ENCODE peak calls at places on chromosomes 3 and 15, in ten cellular contexts. U is mucosa of gallbladder, J is ELF-1, V is T-helper 2 cell, X is psoas muscle, W is C1 segment of cervical spinal cord, F is ovary, D is mesendoderm, P is endothelial cell, R is NCI-H345. K is an unnamed sample.

GRCh38 chr15:86608461-86608860 is 528.8 kb downstream of the AGBL1 start:
- DNase-seq in U (no peak), X (peak), V (no peak), W (peak), F (no peak), P (no peak), J (no peak), D (no peak), R (peak), K (no peak)

GRCh38 chr3:42229942-42230688 is 35.9 kb downstream of the CCK start:
- DNase-seq in D (peak), P (peak), U (no peak), F (no peak), W (no peak), R (peak), V (no peak), J (peak), X (no peak), K (no peak)

GRCh38 chr3:89184151-89184550 is 76.7 kb downstream of the EPHA3 start:
- DNase-seq in U (no peak), F (no peak), V (no peak), R (no peak), W (no peak), D (no peak), J (no peak), X (no peak), P (no peak), K (no peak)

GRCh38 chr3:33385423-33385822 is 54.8 kb downstream of the UBP1 start:
- DNase-seq in R (no peak), V (no peak), D (peak), W (no peak), P (no peak), J (no peak), U (no peak), F (no peak), X (no peak), K (no peak)

GRCh38 chr3:138249636-138250035 is 62.5 kb downstream of the ARMC8 start:
- DNase-seq in R (no peak), V (no peak), D (no peak), X (no peak), W (no peak), J (no peak), F (no peak), U (no peak), P (no peak), K (no peak)

GRCh38 chr15:69757186-69757585 is 304.6 kb downstream of the RPLP1 start:
- DNase-seq in P (no peak), X (no peak), F (no peak), D (no peak), V (no peak), R (no peak), U (no peak), J (no peak), W (no peak), K (no peak)

GRCh38 chr3:67239362-67239761 is 241.3 kb downstream of the KBTBD8 start:
- DNase-seq in X (no peak), R (no peak), W (no peak), D (no peak), U (no peak), J (no peak), F (no peak), V (no peak), P (no peak), K (no peak)

GRCh38 chr3:108818404-108818803 is 4.2 kb upstream of the TRAT1 start:
- DNase-seq in R (no peak), W (no peak), D (peak), U (peak), P (peak), V (no peak), X (no peak), F (no peak), J (peak), K (no peak)

GRCh38 chr3:151787626-151788025 is 26.3 kb upstream of the AADAC start:
- DNase-seq in F (no peak), V (no peak), W (no peak), P (no peak), R (no peak), D (no peak), J (no peak), X (no peak), U (no peak), K (no peak)

GRCh38 chr3:141412936-141413354 is 44.6 kb downstream of the ZBTB38 start:
- DNase-seq in R (no peak), X (peak), D (no peak), J (peak), P (no peak), U (peak), W (peak), V (no peak), F (peak), K (no peak)

GRCh38 chr15:70508561-70509281 is 254.6 kb downstream of the UACA start:
- DNase-seq in F (no peak), P (no peak), V (no peak), D (peak), R (no peak), J (peak), X (no peak), W (no peak), U (no peak), K (no peak)

GRCh38 chr3:125107861-125108567 is 52.2 kb upstream of the HEG1 start:
- DNase-seq in U (no peak), X (no peak), F (no peak), D (no peak), V (no peak), W (no peak), P (no peak), R (no peak), J (no peak), K (no peak)

GRCh38 chr15:93072440-93073394 is 16.3 kb downstream of the RGMA start:
- DNase-seq in D (peak), W (no peak), F (peak), V (no peak), J (peak), X (peak), P (peak), U (peak), R (peak), K (peak)

GRCh38 chr3:13261104-13261800 is 158.9 kb downstream of the NUP210 start:
- DNase-seq in P (no peak), X (no peak), W (no peak), V (no peak), F (no peak), U (no peak), J (no peak), D (no peak), R (no peak), K (no peak)

GRCh38 chr15:99324082-99324620 is 72.9 kb downstream of the LRRC28 start:
- DNase-seq in F (no peak), U (no peak), X (no peak), P (no peak), V (no peak), D (no peak), J (no peak), R (no peak), W (no peak), K (no peak)

GRCh38 chr15:58931985-58932384 is 1.5 kb downstream of the SLTM start:
- DNase-seq in X (no peak), J (no peak), F (no peak), R (no peak), D (no peak), W (no peak), U (peak), V (no peak), P (no peak), K (no peak)

GRCh38 chr15:78679089-78679511 is 38.1 kb upstream of the CHRNB4 start:
- DNase-seq in X (no peak), V (no peak), W (no peak), P (no peak), F (no peak), U (peak), D (no peak), R (no peak), J (no peak), K (no peak)

GRCh38 chr3:109411547-109411946 is 74.2 kb upstream of the DPPA4 start:
- DNase-seq in X (no peak), P (no peak), W (no peak), F (no peak), D (no peak), U (no peak), R (no peak), J (no peak), V (no peak), K (no peak)

GRCh38 chr3:192467230-192468186 is 259.8 kb downstream of the FGF12 start:
- DNase-seq in J (peak), R (peak), W (no peak), U (peak), P (peak), F (peak), D (peak), V (no peak), X (no peak), K (no peak)

GRCh38 chr3:36907911-36908646 is 36.8 kb downstream of the TRANK1 start:
- DNase-seq in W (no peak), U (peak), R (no peak), V (peak), D (no peak), F (peak), P (peak), X (no peak), J (no peak), K (no peak)

GRCh38 chr15:64224508-64224907 is 61.7 kb upstream of the PPIB start:
- DNase-seq in W (no peak), D (no peak), J (no peak), V (no peak), U (no peak), X (no peak), P (no peak), F (peak), R (peak), K (no peak)

GRCh38 chr3:72141264-72141663 is 356.3 kb upstream of the PROK2 start:
- DNase-seq in R (no peak), X (no peak), J (no peak), U (no peak), D (no peak), W (no peak), V (no peak), F (no peak), P (no peak), K (no peak)

GRCh38 chr3:43995078-43995928 is 246.4 kb upstream of the TOPAZ1 start:
- DNase-seq in X (no peak), J (peak), U (no peak), V (no peak), W (no peak), R (peak), F (no peak), P (peak), D (peak), K (no peak)

GRCh38 chr3:40309925-40310635 is 573 bp downstream of the EIF1B start:
- DNase-seq in X (peak), F (peak), W (peak), J (no peak), P (peak), D (peak), V (no peak), U (peak), R (peak), K (no peak)

GRCh38 chr15:72487070-72487797 is 13.1 kb downstream of the ARIH1 start:
- DNase-seq in F (no peak), V (no peak), X (no peak), U (no peak), P (no peak), D (no peak), W (no peak), R (no peak), J (no peak), K (no peak)

GRCh38 chr3:177916461-177916860 is 619.8 kb upstream of the KCNMB2 start:
- DNase-seq in W (no peak), J (no peak), D (no peak), X (no peak), R (no peak), F (no peak), V (no peak), P (no peak), U (no peak), K (no peak)

GRCh38 chr3:55631766-55632331 is 144.7 kb upstream of the WNT5A start:
- DNase-seq in R (no peak), P (no peak), F (no peak), U (no peak), W (no peak), X (no peak), V (no peak), J (no peak), D (peak), K (no peak)

GRCh38 chr3:72692959-72693518 is 155.2 kb downstream of the SHQ1 start:
- DNase-seq in J (peak), P (no peak), D (peak), F (no peak), U (no peak), V (no peak), W (no peak), X (no peak), R (no peak), K (peak)

GRCh38 chr15:40630313-40630712 is 36.3 kb downstream of the KNL1 start:
- DNase-seq in J (no peak), X (no peak), R (no peak), D (no peak), P (no peak), U (no peak), F (no peak), W (no peak), V (no peak), K (no peak)

GRCh38 chr3:193826126-193826795 is 233.3 kb downstream of the OPA1 start:
- DNase-seq in V (no peak), W (no peak), P (no peak), F (peak), U (no peak), D (peak), J (no peak), X (peak), R (peak), K (no peak)

K was measured in D721Med.